ENCODE peak calls at places on chromosomes 3 and 15, in six cellular contexts. D is ovary; Y is nephron progenitor cell; E is upper lobe of left lung; T is CD4-positive, alpha-beta T cell; X is GM10248. M is an unnamed sample.

GRCh38 chr3:16715281-16715680 is 110.1 kb upstream of the DAZL start:
- DNase-seq in E (no peak), D (no peak), T (no peak), Y (no peak), X (no peak), M (no peak)

GRCh38 chr15:87661952-87662351 is 594.6 kb downstream of the NTRK3 start:
- DNase-seq in Y (no peak), T (no peak), D (no peak), X (no peak), E (no peak), M (no peak)

GRCh38 chr15:81265944-81266775 is 57.8 kb downstream of the STARD5 start:
- DNase-seq in E (no peak), Y (peak), D (peak), X (peak), T (peak), M (peak)

GRCh38 chr15:47820047-47820779 is 102.9 kb downstream of the SEMA6D start:
- DNase-seq in Y (no peak), E (no peak), X (no peak), D (peak), T (no peak), M (no peak)

GRCh38 chr3:189629803-189630455 is 1.3 kb upstream of the TP63 start:
- DNase-seq in T (no peak), X (no peak), Y (no peak), D (no peak), E (no peak), M (no peak)

GRCh38 chr3:37383323-37383722 is 208.9 kb upstream of the LRRFIP2 start:
- DNase-seq in T (no peak), Y (no peak), D (no peak), X (no peak), E (no peak), M (no peak)

GRCh38 chr3:181518222-181518621 is 193.5 kb upstream of the SOX2 start:
- DNase-seq in E (no peak), X (no peak), Y (no peak), T (no peak), D (no peak), M (no peak)

GRCh38 chr15:101600024-101600423 is 52.2 kb downstream of the TM2D3 start:
- DNase-seq in Y (no peak), D (no peak), X (no peak), E (no peak), T (no peak), M (no peak)

GRCh38 chr15:39291036-39291435 is 289.8 kb upstream of the THBS1 start:
- DNase-seq in D (no peak), Y (no peak), T (no peak), E (no peak), X (no peak), M (no peak)

GRCh38 chr15:90194655-90195054 is 6.5 kb upstream of the SEMA4B start:
- DNase-seq in T (no peak), X (no peak), D (no peak), E (no peak), Y (no peak), M (no peak)

GRCh38 chr3:69160107-69160506 is 37.7 kb upstream of the LMOD3 start:
- DNase-seq in Y (no peak), X (no peak), D (no peak), T (no peak), E (no peak), M (no peak)

GRCh38 chr3:167453815-167454214 is 20.0 kb downstream of the SERPINI2 start:
- DNase-seq in T (no peak), E (no peak), X (no peak), D (no peak), Y (no peak), M (no peak)

GRCh38 chr3:112649478-112649735 is 8.5 kb upstream of the CCDC80 start:
- DNase-seq in X (no peak), Y (no peak), E (no peak), T (no peak), D (no peak), M (no peak)

DNA sequence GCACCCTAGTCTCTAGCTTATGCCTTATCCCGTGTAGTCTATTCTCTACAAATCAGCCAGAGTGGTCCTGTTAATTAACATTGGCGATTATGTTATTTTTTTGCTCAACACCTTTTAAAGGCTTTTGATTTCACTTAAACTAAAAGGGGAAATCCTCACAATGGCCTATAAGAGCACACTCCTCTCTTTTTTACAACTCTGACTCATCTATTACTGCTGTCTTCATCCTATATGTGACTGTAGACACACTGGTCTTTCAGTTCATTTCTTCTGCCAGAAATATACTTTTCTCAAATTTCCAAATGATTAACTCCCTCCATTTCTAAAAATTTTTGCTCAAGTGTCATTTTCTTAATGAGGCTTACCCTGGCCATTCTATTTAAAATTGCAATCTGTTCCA is 143.4 kb downstream of the NSUN3 start:
- DNase-seq in E (no peak), Y (no peak), T (no peak), D (no peak), X (no peak), M (no peak)
- TF ChIP-seq CTCF in E (no peak), Y (no peak), T (no peak), D (no peak), X (no peak), M (no peak)

DNA sequence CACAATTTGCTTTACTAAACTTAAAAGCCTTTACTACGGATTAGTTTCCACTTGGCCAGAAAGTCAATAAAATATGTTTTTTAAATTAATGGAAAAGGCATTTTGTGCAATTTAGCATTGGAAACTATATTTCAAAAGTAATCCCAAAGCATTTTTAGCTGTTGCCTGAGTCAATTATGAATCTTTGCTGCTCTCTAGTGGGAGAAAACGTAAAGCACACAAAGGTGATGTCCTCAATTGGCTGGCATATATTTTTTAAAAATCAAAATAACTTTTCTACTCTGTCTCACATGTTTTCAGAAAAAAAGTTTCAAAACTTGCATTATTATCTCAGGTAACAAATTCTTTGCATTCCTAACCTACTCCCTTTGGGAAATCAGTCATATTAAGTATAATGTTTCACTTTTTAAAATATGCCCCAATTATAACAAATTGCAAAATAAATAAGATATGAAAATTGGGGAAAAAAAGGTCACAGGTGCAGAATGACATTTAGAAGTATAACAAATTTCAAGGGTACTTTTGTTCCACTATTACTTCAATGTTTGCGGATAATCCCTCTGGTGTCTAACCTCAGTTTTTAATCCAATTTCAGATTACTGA is 47.2 kb upstream of the TEX55 start:
- DNase-seq in D (no peak), E (no peak), Y (peak), T (no peak), X (peak), M (no peak)
- TF ChIP-seq CTCF in D (peak), E (peak), Y (peak), T (peak), X (peak), M (peak)

GRCh38 chr15:34659056-34659455 is 75.6 kb upstream of the GOLGA8B start:
- DNase-seq in Y (no peak), X (no peak), E (no peak), T (no peak), D (no peak), M (no peak)
- TF ChIP-seq CTCF in Y (no peak), X (no peak), E (no peak), T (no peak), D (no peak), M (no peak)

DNA sequence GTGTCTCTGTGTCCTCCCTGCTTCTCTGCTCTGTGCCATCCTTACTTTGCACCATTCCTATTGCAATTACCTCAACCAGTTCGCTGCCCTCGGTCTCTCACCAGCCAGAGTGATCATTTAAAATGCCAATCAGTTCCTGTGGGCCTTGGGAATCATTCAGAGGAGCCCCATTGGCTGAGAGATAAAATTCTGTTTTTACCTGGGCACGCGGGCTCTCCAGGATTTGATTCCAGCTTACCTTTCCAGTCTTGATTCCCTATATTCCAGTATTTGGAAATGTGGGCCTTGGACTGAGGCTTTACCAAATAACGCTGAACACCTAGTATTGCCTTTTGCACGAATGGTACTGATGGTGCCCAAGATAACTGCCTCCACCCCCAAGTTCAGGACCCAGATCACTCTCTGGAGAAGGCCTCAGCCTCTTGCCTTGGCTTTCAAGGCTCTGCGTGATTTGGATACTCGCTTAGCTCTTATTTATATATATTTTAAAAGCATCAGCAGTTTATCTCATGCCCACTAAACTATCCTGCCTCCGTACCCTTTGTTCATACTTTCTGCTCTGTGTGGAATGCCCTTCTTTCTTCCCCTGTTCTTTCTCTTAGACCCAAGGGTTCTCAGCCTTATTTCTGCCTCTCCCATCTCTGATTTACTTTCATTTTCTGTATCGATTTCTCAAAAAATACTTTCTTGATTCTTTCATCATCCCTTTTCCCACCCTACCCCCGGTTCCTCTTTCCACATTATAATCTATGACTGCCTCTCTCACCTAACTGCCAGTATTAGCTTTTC is 905 bp downstream of the PSMA4 start:
- DNase-seq in D (no peak), Y (no peak), E (no peak), X (peak), T (peak), M (no peak)
- TF ChIP-seq CTCF in D (no peak), Y (no peak), E (no peak), X (no peak), T (no peak), M (no peak)

GRCh38 chr3:98325055-98325454 is 28.6 kb upstream of the OR5K4 start:
- DNase-seq in T (no peak), D (no peak), E (no peak), X (no peak), Y (no peak), M (no peak)
- TF ChIP-seq CTCF in T (no peak), D (no peak), E (no peak), X (no peak), Y (no peak), M (no peak)

GRCh38 chr3:126661965-126662364 is 7.0 kb upstream of the TXNRD3 start:
- DNase-seq in Y (no peak), E (no peak), D (no peak), X (no peak), T (no peak), M (no peak)

GRCh38 chr3:126658584-126658983 is 3.7 kb upstream of the TXNRD3 start:
- DNase-seq in Y (no peak), E (no peak), X (no peak), D (no peak), T (no peak), M (no peak)

GRCh38 chr3:126657901-126658300 is 3.0 kb upstream of the TXNRD3 start:
- DNase-seq in X (no peak), T (no peak), E (no peak), Y (no peak), D (no peak), M (no peak)

GRCh38 chr3:126661532-126661931 is 6.6 kb upstream of the TXNRD3 start:
- DNase-seq in Y (no peak), D (no peak), X (no peak), T (no peak), E (no peak), M (no peak)

DNA sequence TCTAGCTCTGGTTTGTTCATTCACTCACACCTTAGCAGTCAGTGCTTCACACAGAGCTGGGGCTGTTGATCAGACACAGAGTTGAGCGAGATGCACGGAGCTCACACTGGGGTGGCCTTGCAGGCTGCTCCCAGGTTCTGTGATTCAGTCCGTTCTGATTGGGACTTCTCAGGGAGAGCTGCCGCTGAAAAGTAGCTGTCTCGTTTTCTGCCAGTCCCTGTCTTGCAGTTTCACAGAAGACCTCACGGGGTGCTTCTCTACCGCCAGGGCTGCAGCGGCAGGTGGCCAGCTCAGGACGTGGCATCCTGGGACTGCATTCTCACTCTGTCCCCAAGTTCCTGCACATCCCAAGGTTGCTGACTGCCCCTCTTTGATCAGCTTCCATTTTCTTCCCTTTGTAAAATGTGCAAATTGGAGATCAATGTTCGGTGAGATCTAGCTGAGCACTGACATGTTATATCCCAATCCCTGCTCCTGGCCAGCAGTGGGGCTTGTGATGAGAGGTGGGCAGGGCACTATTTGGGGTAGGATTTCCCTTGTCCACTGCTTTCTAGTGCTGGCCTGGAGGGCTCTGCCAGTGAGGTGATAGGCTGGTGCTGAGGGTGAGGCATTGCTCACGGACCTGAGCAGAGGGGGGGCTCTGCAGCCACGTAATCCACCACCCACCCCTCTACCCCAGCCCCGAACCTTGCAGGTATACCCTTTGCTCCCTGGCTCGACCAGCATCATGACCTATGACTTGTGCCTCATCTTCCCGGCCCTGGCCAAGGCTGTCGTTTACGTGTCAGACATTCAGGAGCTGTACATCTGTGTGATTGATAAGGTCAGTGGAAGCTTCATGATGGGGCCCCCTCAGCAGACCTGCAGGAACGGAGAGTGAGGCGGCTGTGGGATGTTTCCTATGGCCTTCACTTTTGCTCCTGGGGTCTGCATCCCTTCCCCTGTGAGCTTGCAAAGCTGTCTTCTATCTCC is 5.3 kb upstream of the TXNRD3 start:
- DNase-seq in X (no peak), Y (no peak), E (no peak), D (no peak), T (no peak), M (no peak)
- TF ChIP-seq CTCF in X (no peak), Y (no peak), E (no peak), D (no peak), T (no peak), M (no peak)

GRCh38 chr15:43436395-43436794 is 56.6 kb downstream of the TP53BP1 start:
- DNase-seq in X (no peak), Y (no peak), T (no peak), D (no peak), E (no peak), M (no peak)

GRCh38 chr15:43441316-43441715 is 51.6 kb downstream of the TP53BP1 start:
- DNase-seq in X (peak), D (no peak), T (no peak), Y (no peak), E (no peak), M (no peak)

GRCh38 chr15:43446344-43446743 is 46.6 kb downstream of the TP53BP1 start:
- DNase-seq in X (no peak), T (no peak), Y (no peak), D (no peak), E (no peak), M (no peak)

GRCh38 chr15:43439268-43439667 is 53.7 kb downstream of the TP53BP1 start:
- DNase-seq in X (no peak), T (no peak), D (no peak), E (no peak), Y (no peak), M (no peak)

GRCh38 chr15:43440721-43441281 is 52.2 kb downstream of the TP53BP1 start:
- DNase-seq in T (no peak), Y (no peak), E (no peak), X (peak), D (peak), M (no peak)
- TF ChIP-seq CTCF in T (peak), Y (no peak), E (peak), X (no peak), D (peak), M (no peak)

DNA sequence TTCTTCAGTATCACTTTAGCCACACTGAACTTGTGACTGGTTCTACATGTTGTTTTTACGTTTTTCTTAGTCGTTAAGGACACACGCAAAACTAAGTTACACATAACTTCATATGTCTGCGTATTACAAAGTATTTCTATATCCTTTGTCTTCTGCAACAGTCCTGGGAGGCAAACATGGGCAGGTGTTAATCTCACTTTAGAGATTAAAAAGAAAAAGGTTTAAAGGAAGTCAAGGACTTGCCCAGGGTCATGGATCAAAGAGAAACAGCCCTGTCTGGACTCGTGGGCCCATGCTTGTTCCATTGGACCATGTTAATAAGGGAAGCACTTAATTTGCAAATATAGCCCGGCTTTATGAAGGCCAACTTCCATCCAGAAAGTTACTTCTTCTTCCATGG is 98.6 kb upstream of the LPP start:
- DNase-seq in E (no peak), D (no peak), Y (no peak), T (no peak), X (no peak), M (no peak)
- TF ChIP-seq CTCF in E (no peak), D (no peak), Y (no peak), T (no peak), X (no peak), M (no peak)

M was measured in natural killer cell.